ENCODE peak calls at places on chromosome 14, in seven cellular contexts. One of them, this sample, is unnamed.

GRCh38 chr14:96727490-96727889 is 69.7 kb upstream of the VRK1 start:
- DNase-seq in keratinocyte: no peak
- DNase-seq in endothelial cell of umbilical vein: no peak
- DNase-seq in IMR-90: no peak
- DNase-seq in NT2/D1: no peak
- DNase-seq in neuronal stem cell: no peak
- DNase-seq in PC-3: no peak
- DNase-seq in this sample: no peak

GRCh38 chr14:67263499-67264149 is 22.4 kb downstream of the PALS1 start:
- DNase-seq in keratinocyte: no peak
- DNase-seq in endothelial cell of umbilical vein: peak
- DNase-seq in IMR-90: peak
- DNase-seq in NT2/D1: no peak
- DNase-seq in neuronal stem cell: no peak
- DNase-seq in PC-3: no peak
- DNase-seq in this sample: no peak

GRCh38 chr14:41668346-41668745 is 61.7 kb downstream of the LRFN5 start:
- DNase-seq in keratinocyte: no peak
- DNase-seq in endothelial cell of umbilical vein: no peak
- DNase-seq in IMR-90: no peak
- DNase-seq in NT2/D1: no peak
- DNase-seq in neuronal stem cell: no peak
- DNase-seq in PC-3: no peak
- DNase-seq in this sample: no peak

GRCh38 chr14:74919421-74920165 is 3.5 kb downstream of the RPS6KL1 start:
- DNase-seq in keratinocyte: no peak
- DNase-seq in endothelial cell of umbilical vein: no peak
- DNase-seq in IMR-90: peak
- DNase-seq in NT2/D1: no peak
- DNase-seq in neuronal stem cell: no peak
- DNase-seq in PC-3: peak
- DNase-seq in this sample: no peak

GRCh38 chr14:31966896-31967668 is 110.0 kb upstream of the ARHGAP5 start:
- DNase-seq in keratinocyte: no peak
- DNase-seq in endothelial cell of umbilical vein: no peak
- DNase-seq in IMR-90: no peak
- DNase-seq in NT2/D1: no peak
- DNase-seq in neuronal stem cell: no peak
- DNase-seq in PC-3: no peak
- DNase-seq in this sample: no peak

GRCh38 chr14:47240755-47241437 is 434.5 kb downstream of the MDGA2 start:
- DNase-seq in keratinocyte: no peak
- DNase-seq in endothelial cell of umbilical vein: no peak
- DNase-seq in IMR-90: no peak
- DNase-seq in NT2/D1: no peak
- DNase-seq in neuronal stem cell: no peak
- DNase-seq in PC-3: no peak
- DNase-seq in this sample: peak

GRCh38 chr14:60736494-60736893 is 1.9 kb downstream of the MNAT1 start:
- DNase-seq in keratinocyte: no peak
- DNase-seq in endothelial cell of umbilical vein: peak
- DNase-seq in IMR-90: peak
- DNase-seq in NT2/D1: no peak
- DNase-seq in neuronal stem cell: no peak
- DNase-seq in PC-3: peak
- DNase-seq in this sample: peak

GRCh38 chr14:88300817-88301216 is 22.3 kb downstream of the KCNK10 start:
- DNase-seq in keratinocyte: no peak
- DNase-seq in endothelial cell of umbilical vein: no peak
- DNase-seq in IMR-90: no peak
- DNase-seq in NT2/D1: no peak
- DNase-seq in neuronal stem cell: no peak
- DNase-seq in PC-3: no peak
- DNase-seq in this sample: no peak

GRCh38 chr14:95446470-95446869 is 70.0 kb downstream of the SYNE3 start:
- DNase-seq in keratinocyte: no peak
- DNase-seq in endothelial cell of umbilical vein: no peak
- DNase-seq in IMR-90: no peak
- DNase-seq in NT2/D1: no peak
- DNase-seq in neuronal stem cell: no peak
- DNase-seq in PC-3: no peak
- DNase-seq in this sample: no peak

GRCh38 chr14:40058916-40059897 is 627.0 kb upstream of the FBXO33 start:
- DNase-seq in keratinocyte: no peak
- DNase-seq in endothelial cell of umbilical vein: no peak
- DNase-seq in IMR-90: no peak
- DNase-seq in NT2/D1: no peak
- DNase-seq in neuronal stem cell: no peak
- DNase-seq in PC-3: peak
- DNase-seq in this sample: no peak

GRCh38 chr14:32711103-32711680 is 227.5 kb upstream of the NPAS3 start:
- DNase-seq in keratinocyte: no peak
- DNase-seq in endothelial cell of umbilical vein: peak
- DNase-seq in IMR-90: peak
- DNase-seq in NT2/D1: peak
- DNase-seq in neuronal stem cell: peak
- DNase-seq in PC-3: peak
- DNase-seq in this sample: peak

GRCh38 chr14:104856869-104857860 is 7.9 kb upstream of the CEP170B start:
- DNase-seq in keratinocyte: no peak
- DNase-seq in endothelial cell of umbilical vein: no peak
- DNase-seq in IMR-90: no peak
- DNase-seq in NT2/D1: no peak
- DNase-seq in neuronal stem cell: no peak
- DNase-seq in PC-3: no peak
- DNase-seq in this sample: peak

GRCh38 chr14:95683793-95684192 is 2.4 kb upstream of the TCL1B start:
- DNase-seq in keratinocyte: no peak
- DNase-seq in endothelial cell of umbilical vein: no peak
- DNase-seq in IMR-90: no peak
- DNase-seq in NT2/D1: no peak
- DNase-seq in neuronal stem cell: no peak
- DNase-seq in PC-3: peak
- DNase-seq in this sample: peak

GRCh38 chr14:81219210-81219820 is 1.4 kb downstream of the GTF2A1 start:
- DNase-seq in keratinocyte: peak
- DNase-seq in endothelial cell of umbilical vein: peak
- DNase-seq in IMR-90: peak
- DNase-seq in NT2/D1: peak
- DNase-seq in neuronal stem cell: peak
- DNase-seq in PC-3: peak
- DNase-seq in this sample: peak

GRCh38 chr14:95137164-95137803 is 20.0 kb downstream of the DICER1 start:
- DNase-seq in keratinocyte: no peak
- DNase-seq in endothelial cell of umbilical vein: no peak
- DNase-seq in IMR-90: no peak
- DNase-seq in NT2/D1: no peak
- DNase-seq in neuronal stem cell: no peak
- DNase-seq in PC-3: no peak
- DNase-seq in this sample: no peak

GRCh38 chr14:106460916-106461315 is 934.5 kb downstream of the TMEM121 start:
- DNase-seq in keratinocyte: no peak
- DNase-seq in endothelial cell of umbilical vein: no peak
- DNase-seq in IMR-90: no peak
- DNase-seq in NT2/D1: no peak
- DNase-seq in neuronal stem cell: no peak
- DNase-seq in PC-3: no peak
- DNase-seq in this sample: no peak

GRCh38 chr14:63547798-63548335 is 4.7 kb upstream of the PPP2R5E start:
- DNase-seq in keratinocyte: no peak
- DNase-seq in endothelial cell of umbilical vein: no peak
- DNase-seq in IMR-90: no peak
- DNase-seq in NT2/D1: no peak
- DNase-seq in neuronal stem cell: no peak
- DNase-seq in PC-3: no peak
- DNase-seq in this sample: no peak

GRCh38 chr14:33184587-33184986 is 245.9 kb downstream of the NPAS3 start:
- DNase-seq in keratinocyte: no peak
- DNase-seq in endothelial cell of umbilical vein: peak
- DNase-seq in IMR-90: no peak
- DNase-seq in NT2/D1: no peak
- DNase-seq in neuronal stem cell: no peak
- DNase-seq in PC-3: peak
- DNase-seq in this sample: peak

GRCh38 chr14:76599141-76599540 is 162.1 kb upstream of the VASH1 start:
- DNase-seq in keratinocyte: no peak
- DNase-seq in endothelial cell of umbilical vein: no peak
- DNase-seq in IMR-90: no peak
- DNase-seq in NT2/D1: no peak
- DNase-seq in neuronal stem cell: no peak
- DNase-seq in PC-3: no peak
- DNase-seq in this sample: no peak

GRCh38 chr14:101407328-101407727 is 154.0 kb upstream of the DIO3 start:
- DNase-seq in keratinocyte: no peak
- DNase-seq in endothelial cell of umbilical vein: no peak
- DNase-seq in IMR-90: no peak
- DNase-seq in NT2/D1: no peak
- DNase-seq in neuronal stem cell: no peak
- DNase-seq in PC-3: no peak
- DNase-seq in this sample: no peak

GRCh38 chr14:101406921-101407320 is 154.4 kb upstream of the DIO3 start:
- DNase-seq in keratinocyte: no peak
- DNase-seq in endothelial cell of umbilical vein: no peak
- DNase-seq in IMR-90: no peak
- DNase-seq in NT2/D1: no peak
- DNase-seq in neuronal stem cell: no peak
- DNase-seq in PC-3: no peak
- DNase-seq in this sample: no peak

GRCh38 chr14:101404426-101405170 is 156.7 kb upstream of the DIO3 start:
- DNase-seq in keratinocyte: no peak
- DNase-seq in endothelial cell of umbilical vein: no peak
- DNase-seq in IMR-90: no peak
- DNase-seq in NT2/D1: no peak
- DNase-seq in neuronal stem cell: no peak
- DNase-seq in PC-3: no peak
- DNase-seq in this sample: no peak

GRCh38 chr14:101405171-101405883 is 156.0 kb upstream of the DIO3 start:
- DNase-seq in keratinocyte: no peak
- DNase-seq in endothelial cell of umbilical vein: no peak
- DNase-seq in IMR-90: peak
- DNase-seq in NT2/D1: no peak
- DNase-seq in neuronal stem cell: no peak
- DNase-seq in PC-3: peak
- DNase-seq in this sample: no peak

DNA sequence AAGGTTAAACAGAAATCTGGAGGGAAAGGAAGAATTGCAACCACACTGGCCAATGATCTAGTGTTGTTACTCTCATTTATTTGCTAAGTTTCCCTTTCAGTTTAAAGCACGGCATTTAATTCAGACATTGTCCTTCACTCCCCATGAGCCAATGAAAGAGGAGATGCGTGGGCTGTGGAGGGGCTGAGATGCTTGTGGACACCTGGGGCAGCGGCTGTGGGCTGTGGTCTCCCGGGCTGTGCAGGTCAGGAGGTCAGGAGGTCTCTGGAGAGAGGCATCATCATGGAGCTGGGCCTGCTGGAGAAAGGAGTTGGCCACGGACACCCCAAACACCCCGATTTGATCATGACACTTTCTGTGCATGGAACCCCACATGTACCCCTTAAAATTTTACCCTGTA is 155.4 kb upstream of the DIO3 start:
- DNase-seq in keratinocyte: no peak
- DNase-seq in endothelial cell of umbilical vein: no peak
- DNase-seq in IMR-90: no peak
- DNase-seq in NT2/D1: no peak
- DNase-seq in neuronal stem cell: no peak
- DNase-seq in PC-3: no peak
- DNase-seq in this sample: no peak
- H3K9ac ChIP-seq in keratinocyte: no peak
- H3K9ac ChIP-seq in endothelial cell of umbilical vein: no peak
- H3K9ac ChIP-seq in IMR-90: no peak
- H3K9ac ChIP-seq in NT2/D1: no peak
- H3K9ac ChIP-seq in neuronal stem cell: no peak
- H3K9ac ChIP-seq in PC-3: no peak
- H3K9ac ChIP-seq in this sample: no peak

GRCh38 chr14:59354666-59355065 is 110.5 kb downstream of the GPR135 start:
- DNase-seq in keratinocyte: peak
- DNase-seq in endothelial cell of umbilical vein: no peak
- DNase-seq in IMR-90: peak
- DNase-seq in NT2/D1: no peak
- DNase-seq in neuronal stem cell: no peak
- DNase-seq in PC-3: peak
- DNase-seq in this sample: no peak

GRCh38 chr14:59349154-59349772 is 115.9 kb downstream of the GPR135 start:
- DNase-seq in keratinocyte: no peak
- DNase-seq in endothelial cell of umbilical vein: peak
- DNase-seq in IMR-90: no peak
- DNase-seq in NT2/D1: no peak
- DNase-seq in neuronal stem cell: no peak
- DNase-seq in PC-3: no peak
- DNase-seq in this sample: no peak

GRCh38 chr14:59356298-59356697 is 108.9 kb downstream of the GPR135 start:
- DNase-seq in keratinocyte: no peak
- DNase-seq in endothelial cell of umbilical vein: no peak
- DNase-seq in IMR-90: no peak
- DNase-seq in NT2/D1: no peak
- DNase-seq in neuronal stem cell: no peak
- DNase-seq in PC-3: peak
- DNase-seq in this sample: no peak

GRCh38 chr14:59355101-59355500 is 110.1 kb downstream of the GPR135 start:
- DNase-seq in keratinocyte: no peak
- DNase-seq in endothelial cell of umbilical vein: no peak
- DNase-seq in IMR-90: no peak
- DNase-seq in NT2/D1: no peak
- DNase-seq in neuronal stem cell: no peak
- DNase-seq in PC-3: no peak
- DNase-seq in this sample: no peak

GRCh38 chr14:59352951-59353350 is 112.2 kb downstream of the GPR135 start:
- DNase-seq in keratinocyte: no peak
- DNase-seq in endothelial cell of umbilical vein: no peak
- DNase-seq in IMR-90: no peak
- DNase-seq in NT2/D1: no peak
- DNase-seq in neuronal stem cell: no peak
- DNase-seq in PC-3: peak
- DNase-seq in this sample: no peak
- H3K9ac ChIP-seq in keratinocyte: no peak
- H3K9ac ChIP-seq in endothelial cell of umbilical vein: no peak
- H3K9ac ChIP-seq in IMR-90: no peak
- H3K9ac ChIP-seq in NT2/D1: no peak
- H3K9ac ChIP-seq in neuronal stem cell: no peak
- H3K9ac ChIP-seq in PC-3: no peak
- H3K9ac ChIP-seq in this sample: no peak

DNA sequence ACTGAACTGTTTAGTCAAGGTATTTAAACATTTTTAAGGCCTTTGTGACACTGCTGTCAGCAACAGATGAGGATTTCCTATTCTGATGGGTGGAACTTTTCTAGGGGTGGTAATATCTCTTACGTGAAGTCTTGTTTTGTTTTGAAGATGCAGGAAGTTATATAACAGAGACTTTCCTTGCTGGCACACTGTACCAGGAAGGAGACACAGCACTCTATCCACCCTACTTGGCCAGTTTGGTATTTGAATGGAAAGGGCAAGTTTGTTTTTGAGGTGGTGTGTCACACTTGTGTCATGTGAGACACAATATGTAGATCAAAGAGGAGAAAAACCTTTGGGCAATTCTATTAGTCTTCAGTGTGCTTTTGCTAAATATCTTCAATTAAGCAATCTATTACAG is 51.6 kb upstream of the SRP54 start:
- DNase-seq in keratinocyte: no peak
- DNase-seq in endothelial cell of umbilical vein: peak
- DNase-seq in IMR-90: peak
- DNase-seq in NT2/D1: no peak
- DNase-seq in neuronal stem cell: no peak
- DNase-seq in PC-3: peak
- DNase-seq in this sample: no peak
- H3K9ac ChIP-seq in keratinocyte: no peak
- H3K9ac ChIP-seq in endothelial cell of umbilical vein: no peak
- H3K9ac ChIP-seq in IMR-90: no peak
- H3K9ac ChIP-seq in NT2/D1: no peak
- H3K9ac ChIP-seq in neuronal stem cell: no peak
- H3K9ac ChIP-seq in PC-3: no peak
- H3K9ac ChIP-seq in this sample: no peak

GRCh38 chr14:52080817-52081755 is 12.2 kb upstream of the NID2 start:
- DNase-seq in keratinocyte: no peak
- DNase-seq in endothelial cell of umbilical vein: peak
- DNase-seq in IMR-90: peak
- DNase-seq in NT2/D1: no peak
- DNase-seq in neuronal stem cell: no peak
- DNase-seq in PC-3: peak
- DNase-seq in this sample: no peak
- H3K9ac ChIP-seq in keratinocyte: peak
- H3K9ac ChIP-seq in endothelial cell of umbilical vein: no peak
- H3K9ac ChIP-seq in IMR-90: peak
- H3K9ac ChIP-seq in NT2/D1: no peak
- H3K9ac ChIP-seq in neuronal stem cell: no peak
- H3K9ac ChIP-seq in PC-3: peak
- H3K9ac ChIP-seq in this sample: no peak

This sample was measured in neural progenitor cell.